ENCODE peak calls at places on chromosomes 7 and 10, in seven cellular contexts. T is lower leg skin, P is EL, Q is RPMI7951, W is hepatocyte, C is skeletal muscle cell, O is HEK293T. N is an unnamed sample.

GRCh38 chr10:132882481-132882951 is 59.9 kb downstream of the CFAP46 start:
- DNase-seq in T (no peak), P (no peak), Q (no peak), W (no peak), C (no peak), O (no peak), N (peak; percentile 14)

GRCh38 chr10:58175990-58176910 is 91.4 kb downstream of the IPMK start:
- DNase-seq in T (no peak), P (peak; percentile 17), Q (peak; percentile 36), W (peak; percentile 50), C (no peak), O (no peak), N (peak; percentile 59)

GRCh38 chr7:2313450-2314208 is 612 bp downstream of the SNX8 start:
- DNase-seq in T (no peak), P (peak; percentile 34), Q (peak; percentile 32), W (peak; percentile 42), C (no peak), O (peak; percentile 33), N (peak; percentile 43)

GRCh38 chr10:70285432-70285831 is 1.6 kb upstream of the NPFFR1 start:
- DNase-seq in T (no peak), P (no peak), Q (no peak), W (no peak), C (no peak), O (no peak), N (no peak)

GRCh38 chr10:73965890-73966768 is 31.8 kb upstream of the VCL start:
- DNase-seq in T (peak; percentile 85), P (peak; percentile 100), Q (peak; percentile 99), W (peak; percentile 88), C (peak; percentile 97), O (peak; percentile 86), N (peak; percentile 87)

GRCh38 chr7:22639400-22639799 is 87.6 kb upstream of the IL6 start:
- DNase-seq in T (no peak), P (no peak), Q (no peak), W (no peak), C (no peak), O (no peak), N (no peak)

GRCh38 chr7:98470131-98470985 is 69.5 kb upstream of the BAIAP2L1 start:
- DNase-seq in T (no peak), P (peak; percentile 9), Q (peak; percentile 14), W (peak; percentile 86), C (no peak), O (no peak), N (peak; percentile 82)

GRCh38 chr7:79982151-79982770 is 152.4 kb upstream of the GNAI1 start:
- DNase-seq in T (no peak), P (peak; percentile 73), Q (no peak), W (no peak), C (no peak), O (no peak), N (no peak)

GRCh38 chr7:42082144-42082543 is 154.9 kb downstream of the GLI3 start:
- DNase-seq in T (no peak), P (peak; percentile 45), Q (peak; percentile 85), W (peak; percentile 56), C (peak; percentile 73), O (no peak), N (no peak)

GRCh38 chr10:86443936-86444335 is 77.3 kb upstream of the GRID1 start:
- DNase-seq in T (no peak), P (peak; percentile 29), Q (no peak), W (no peak), C (peak; percentile 6), O (no peak), N (no peak)

N was measured in Caco-2.